ENCODE peak calls at places on chromosome 19, in nine cellular contexts. D is glutamatergic neuron; Q is stimulated activated CD4-positive, alpha-beta T cell treated with anti-CD3 and anti-CD28 coated beads, Interleukin-15, amount 100 ng/mL, for 1 hour; T is suprapubic skin; H is activated naive CD4-positive, alpha-beta T cell treated with anti-CD3 and anti-CD28 coated beads for 36 hours; O is stimulated activated CD8-positive, alpha-beta memory T cell treated with anti-CD3 and anti-CD28 coated beads, Interleukin-2, amount 100 ng/mL, for 48 hours; I is CD8-positive, alpha-beta memory T cell; R is activated CD8-positive, alpha-beta memory T cell treated with anti-CD3 and anti-CD28 coated beads for 4 hours; C is hepatic stellate cell. V is an unnamed sample.
A peak's percentile ranks its signal among the peaks of the same experiment; 100 is the strongest.

GRCh38 chr19:11361037-11361770 is 6.0 kb downstream of the PLPPR2 start:
- DNase-seq in D (peak; percentile 96), Q (no peak), T (no peak), H (no peak), O (no peak), I (no peak), R (no peak), C (no peak), V (no peak)

GRCh38 chr19:49425922-49426592 is 869 bp downstream of the GFY start:
- DNase-seq in D (peak; percentile 66), Q (no peak), T (no peak), H (peak; percentile 40), O (no peak), I (no peak), R (no peak), C (no peak), V (no peak)

GRCh38 chr19:29278716-29279115 is 65.8 kb upstream of the UQCRFS1 start:
- DNase-seq in D (no peak), Q (no peak), T (no peak), H (no peak), O (no peak), I (no peak), R (no peak), C (no peak), V (no peak)

GRCh38 chr19:33348301-33349010 is 25.1 kb upstream of the CEBPG start:
- DNase-seq in D (no peak), Q (no peak), T (no peak), H (no peak), O (no peak), I (no peak), R (no peak), C (no peak), V (no peak)

GRCh38 chr19:18203408-18203862 is 407 bp downstream of the RAB3A start:
- DNase-seq in D (no peak), Q (no peak), T (peak; percentile 78), H (peak; percentile 54), O (no peak), I (no peak), R (no peak), C (no peak), V (no peak)

GRCh38 chr19:13833330-13834265 is 38.4 kb downstream of the ZSWIM4 start:
- DNase-seq in D (peak; percentile 94), Q (peak; percentile 92), T (peak; percentile 98), H (peak; percentile 98), O (peak; percentile 90), I (peak; percentile 93), R (peak; percentile 80), C (peak; percentile 93), V (peak; percentile 93)

GRCh38 chr19:33263325-33264023 is 37.8 kb upstream of the SLC7A10 start:
- DNase-seq in D (no peak), Q (no peak), T (no peak), H (no peak), O (no peak), I (no peak), R (no peak), C (no peak), V (no peak)

GRCh38 chr19:4284176-4284958 is 5.3 kb downstream of the SHD start:
- DNase-seq in D (peak; percentile 67), Q (no peak), T (no peak), H (no peak), O (no peak), I (no peak), R (no peak), C (no peak), V (no peak)

GRCh38 chr19:7729211-7729610 is 2.7 kb downstream of the CLEC4G start:
- DNase-seq in D (peak; percentile 52), Q (no peak), T (no peak), H (no peak), O (no peak), I (no peak), R (no peak), C (no peak), V (no peak)

GRCh38 chr19:11225815-11226214 is 13.6 kb upstream of the ANGPTL8 start:
- DNase-seq in D (no peak), Q (no peak), T (no peak), H (no peak), O (no peak), I (no peak), R (no peak), C (no peak), V (no peak)

GRCh38 chr19:16022681-16023557 is 53.4 kb upstream of the TPM4 start:
- DNase-seq in D (no peak), Q (no peak), T (peak; percentile 61), H (no peak), O (no peak), I (no peak), R (no peak), C (no peak), V (no peak)

GRCh38 chr19:480016-480855 is 16.1 kb upstream of the MADCAM1 start:
- DNase-seq in D (peak; percentile 76), Q (no peak), T (peak; percentile 88), H (peak; percentile 65), O (no peak), I (no peak), R (no peak), C (no peak), V (peak; percentile 27)

GRCh38 chr19:9934132-9934950 is 2.0 kb downstream of the OLFM2 start:
- DNase-seq in D (peak; percentile 92), Q (peak; percentile 81), T (peak; percentile 91), H (peak; percentile 91), O (peak; percentile 81), I (peak; percentile 76), R (peak; percentile 56), C (peak; percentile 83), V (peak; percentile 85)

GRCh38 chr19:17805427-17805826 is 10.5 kb downstream of the B3GNT3 start:
- DNase-seq in D (no peak), Q (no peak), T (no peak), H (no peak), O (no peak), I (no peak), R (no peak), C (no peak), V (no peak)

GRCh38 chr19:50416815-50417137 is 2.0 kb upstream of the SPIB start:
- DNase-seq in D (no peak), Q (no peak), T (no peak), H (no peak), O (no peak), I (no peak), R (no peak), C (no peak), V (no peak)

GRCh38 chr19:30604657-30605056 is 232.5 kb downstream of the ZNF536 start:
- DNase-seq in D (no peak), Q (no peak), T (no peak), H (no peak), O (no peak), I (no peak), R (no peak), C (no peak), V (no peak)

GRCh38 chr19:40104754-40105153 is 14.0 kb upstream of the ZNF780A start:
- DNase-seq in D (no peak), Q (no peak), T (no peak), H (no peak), O (no peak), I (no peak), R (no peak), C (no peak), V (no peak)

GRCh38 chr19:3015126-3016057 is 13.7 kb downstream of the TLE2 start:
- DNase-seq in D (no peak), Q (no peak), T (no peak), H (no peak), O (no peak), I (no peak), R (no peak), C (no peak), V (no peak)

GRCh38 chr19:3725121-3725520 is 16.9 kb downstream of the TJP3 start:
- DNase-seq in D (no peak), Q (no peak), T (no peak), H (no peak), O (no peak), I (no peak), R (no peak), C (no peak), V (no peak)

GRCh38 chr19:4046362-4046691 is 20.4 kb downstream of the ZBTB7A start:
- DNase-seq in D (no peak), Q (no peak), T (no peak), H (no peak), O (no peak), I (peak; percentile 47), R (no peak), C (no peak), V (no peak)

GRCh38 chr19:46697142-46697960 is 19.6 kb downstream of the PRKD2 start:
- DNase-seq in D (peak; percentile 92), Q (no peak), T (peak; percentile 95), H (peak; percentile 14), O (no peak), I (no peak), R (no peak), C (peak; percentile 68), V (no peak)

GRCh38 chr19:42074513-42075363 is 1.2 kb upstream of the ZNF574 start:
- DNase-seq in D (no peak), Q (no peak), T (no peak), H (peak; percentile 21), O (no peak), I (no peak), R (no peak), C (no peak), V (no peak)

GRCh38 chr19:41376241-41376997 is at the start of gene TMEM91:
- DNase-seq in D (peak; percentile 81), Q (no peak), T (peak; percentile 76), H (peak; percentile 40), O (no peak), I (no peak), R (no peak), C (no peak), V (no peak)

V was measured in central memory CD8-positive, alpha-beta T cell.